ENCODE peak calls at places on chromosome 16, in nine cellular contexts. M is pancreas, T is lower lobe of right lung, P is A549, G is stomach, R is colonic mucosa, J is breast epithelium, I is IMR-90, N is Peyer's patch. Y is an unnamed sample.

GRCh38 chr16:16146380-16147315 is 76.6 kb downstream of the ABCC6 start:
- DNase-seq in N (peak; percentile 40), G (no peak), I (no peak), M (no peak), P (no peak), J (no peak), R (no peak), T (no peak), Y (no peak)

GRCh38 chr16:87465306-87465705 is 27.5 kb downstream of the ZCCHC14 start:
- DNase-seq in M (peak; percentile 88), G (peak; percentile 90), R (peak; percentile 75), P (no peak), T (peak; percentile 90), N (no peak), I (peak; percentile 82), J (peak; percentile 60), Y (no peak)

GRCh38 chr16:86827521-86827920 is 249.2 kb downstream of the FOXL1 start:
- DNase-seq in R (no peak), I (no peak), N (no peak), P (no peak), T (no peak), M (no peak), J (no peak), G (no peak), Y (no peak)

GRCh38 chr16:11759163-11759834 is 16.6 kb upstream of the TXNDC11 start:
- DNase-seq in M (no peak), R (peak; percentile 78), T (no peak), N (no peak), I (no peak), P (no peak), J (no peak), G (peak; percentile 90), Y (no peak)

GRCh38 chr16:75580-76501 is 2.2 kb upstream of the MPG start:
- DNase-seq in R (peak; percentile 63), M (peak; percentile 69), G (peak; percentile 60), I (peak; percentile 86), J (peak; percentile 76), P (no peak), N (peak; percentile 66), T (peak; percentile 84), Y (no peak)

GRCh38 chr16:66621973-66622372 is 17.5 kb downstream of the CMTM3 start:
- DNase-seq in N (no peak), I (no peak), J (no peak), T (no peak), P (no peak), R (no peak), G (no peak), M (no peak), Y (no peak)

GRCh38 chr16:48903054-48903453 is 293.1 kb upstream of the N4BP1 start:
- DNase-seq in N (no peak), G (no peak), R (no peak), M (no peak), T (no peak), P (no peak), J (no peak), I (no peak), Y (no peak)

GRCh38 chr16:87570938-87571867 is 31.1 kb upstream of the JPH3 start:
- DNase-seq in R (peak; percentile 41), P (peak; percentile 84), M (peak; percentile 83), N (peak; percentile 66), I (peak; percentile 53), J (peak; percentile 71), T (peak; percentile 63), G (peak; percentile 81), Y (peak; percentile 80)

GRCh38 chr16:74778646-74779045 is 4.0 kb upstream of the FA2H start:
- DNase-seq in R (peak; percentile 65), P (no peak), J (no peak), G (peak; percentile 57), N (peak; percentile 60), I (no peak), T (no peak), M (no peak), Y (no peak)

GRCh38 chr16:57089406-57089805 is 3.0 kb upstream of the CPNE2 start:
- DNase-seq in M (no peak), R (no peak), J (no peak), N (no peak), I (no peak), G (no peak), T (no peak), P (no peak), Y (no peak)

GRCh38 chr16:55559233-55559632 is 7.3 kb upstream of the CAPNS2 start:
- DNase-seq in T (no peak), I (peak; percentile 73), G (no peak), J (no peak), P (no peak), N (no peak), M (no peak), R (no peak), Y (no peak)

GRCh38 chr16:86499889-86500707 is 10.2 kb upstream of the FOXF1 start:
- DNase-seq in J (no peak), R (no peak), M (no peak), I (no peak), G (no peak), T (no peak), N (no peak), P (no peak), Y (no peak)

GRCh38 chr16:89700649-89701424 is 668 bp downstream of the SPATA2L start:
- DNase-seq in N (peak; percentile 88), P (peak; percentile 60), J (peak; percentile 72), R (peak; percentile 70), M (peak; percentile 91), T (peak; percentile 77), G (peak; percentile 76), I (peak; percentile 24), Y (peak; percentile 73)

GRCh38 chr16:1980770-1981087 is 540 bp downstream of the NOXO1 start:
- DNase-seq in J (no peak), I (no peak), T (no peak), P (no peak), M (peak; percentile 79), N (no peak), R (no peak), G (no peak), Y (no peak)
- H3K4me3 ChIP-seq in J (no peak overlapping the region), I (no peak overlapping the region), T (no peak overlapping the region), P (no peak overlapping the region), M (no peak overlapping the region), N (no peak overlapping the region), R (peak overlapping the region; percentile 39), G (no peak overlapping the region), Y (no peak overlapping the region)

DNA sequence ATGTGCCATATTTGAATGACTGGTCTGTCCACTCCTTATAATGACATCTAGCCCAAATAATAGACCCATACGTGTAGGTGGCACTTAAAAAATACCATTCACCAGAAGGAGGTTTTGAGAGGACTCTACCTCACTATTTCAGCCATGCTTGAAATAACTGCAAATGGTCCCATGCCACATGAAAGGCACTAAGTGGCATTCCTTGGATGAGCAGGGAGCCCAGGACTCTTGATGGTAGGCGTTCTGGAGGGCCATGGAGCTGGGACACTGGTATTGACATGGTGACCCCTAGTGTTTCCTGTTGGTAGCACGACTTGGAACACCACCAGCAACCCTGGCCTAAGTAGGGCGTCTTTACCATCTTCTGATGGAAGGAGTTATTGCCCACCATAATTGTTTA is 148.7 kb upstream of the ZFHX3 start:
- DNase-seq in I (peak; percentile 53), T (peak; percentile 73), G (peak; percentile 80), M (no peak), N (peak; percentile 59), R (peak; percentile 80), P (peak; percentile 80), J (peak; percentile 62), Y (peak; percentile 66)
- TF ChIP-seq CTCF in I (peak; percentile 60), T (peak; percentile 74), G (peak; percentile 56), M (peak; percentile 19), N (peak; percentile 60), R (peak; percentile 55), P (peak; percentile 58), J (peak; percentile 74), Y (peak; percentile 74)

GRCh38 chr16:46972971-46973456 is 460 bp downstream of the DNAJA2 start:
- DNase-seq in M (peak; percentile 73), N (peak; percentile 72), I (no peak), R (peak; percentile 53), T (peak; percentile 68), J (peak; percentile 56), P (no peak), G (peak; percentile 50), Y (peak; percentile 74)
- H3K4me3 ChIP-seq in M (peak overlapping the region; percentile 85), N (peak overlapping the region; percentile 85), I (peak overlapping the region; percentile 91), R (peak overlapping the region; percentile 88), T (peak overlapping the region; percentile 90), J (peak overlapping the region; percentile 73), P (peak overlapping the region; percentile 94), G (peak overlapping the region; percentile 74), Y (peak overlapping the region; percentile 77)

DNA sequence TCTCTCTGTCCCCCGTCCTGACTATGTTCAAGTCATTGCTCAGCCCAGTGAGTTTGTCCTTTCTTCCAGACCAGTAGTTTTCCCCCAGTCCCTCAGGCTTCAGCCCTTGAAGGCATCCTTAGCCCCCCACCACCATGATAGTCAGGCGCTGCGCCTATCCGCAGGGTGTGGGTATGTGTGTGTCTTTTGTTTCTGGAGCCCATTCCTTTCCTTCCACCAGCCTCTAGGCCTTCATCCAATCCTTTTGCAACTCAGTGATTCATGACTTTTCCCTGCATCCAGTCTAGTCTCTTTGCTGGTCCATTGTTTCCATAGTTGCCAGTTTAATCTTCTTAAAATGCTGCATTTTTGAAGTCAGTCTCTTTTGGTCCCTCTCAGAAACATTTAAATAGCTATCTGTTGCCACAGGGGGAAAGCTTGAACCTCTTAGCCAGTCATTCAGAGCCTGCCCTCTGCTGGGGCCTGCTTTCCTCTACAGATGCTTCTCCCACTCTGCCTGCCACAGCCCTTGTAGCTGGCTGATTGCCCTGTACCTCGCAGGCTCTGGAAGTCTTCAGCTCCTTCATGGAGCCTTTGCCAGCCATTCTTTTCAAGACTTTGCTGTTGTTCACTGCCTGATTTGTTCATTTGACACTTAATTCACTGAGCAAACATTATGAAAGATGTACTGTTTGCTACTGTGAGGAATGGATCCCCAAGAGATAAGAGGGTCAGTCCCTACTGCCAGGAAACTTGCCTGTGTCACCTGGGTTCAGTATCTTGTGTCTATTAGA is 55.9 kb upstream of the ADCY7 start:
- DNase-seq in I (peak; percentile 87), J (peak; percentile 63), T (peak; percentile 84), R (peak; percentile 76), G (peak; percentile 81), N (peak; percentile 74), P (peak; percentile 52), M (peak; percentile 82), Y (peak; percentile 75)
- TF ChIP-seq CTCF in I (peak; percentile 87), J (peak; percentile 63), T (peak; percentile 68), R (peak; percentile 66), G (peak; percentile 56), N (peak; percentile 74), P (peak; percentile 62), M (peak; percentile 35), Y (peak; percentile 91)

GRCh38 chr16:84600343-84601229 is 17.3 kb downstream of the COTL1 start:
- DNase-seq in I (peak; percentile 43), J (no peak), R (no peak), N (no peak), P (no peak), M (no peak), T (no peak), G (no peak), Y (no peak)
- H3K4me3 ChIP-seq in I (no peak overlapping the region), J (no peak overlapping the region), R (no peak overlapping the region), N (peak overlapping the region; percentile 12), P (no peak overlapping the region), M (no peak overlapping the region), T (peak overlapping the region; percentile 32), G (no peak overlapping the region), Y (no peak overlapping the region)

Y was measured in Caco-2.